ENCODE peak calls at places on chromosomes 4 and X, in six cellular contexts. H, E, B, C, P and R are unnamed samples.

GRCh38 chrX:46294234-46294633 is 251.0 kb downstream of the ZNF674 start:
- DNase-seq in H (no peak), E (no peak), B (no peak), C (no peak), P (no peak), R (no peak)

GRCh38 chr4:172758586-172759340 is 409.8 kb upstream of the GALNT7 start:
- DNase-seq in H (no peak), E (no peak), B (peak; percentile 18), C (no peak), P (no peak), R (no peak)

GRCh38 chr4:1374706-1375045 is 27.7 kb downstream of the UVSSA start:
- DNase-seq in H (no peak), E (no peak), B (no peak), C (no peak), P (no peak), R (peak; percentile 49)

GRCh38 chr4:2269618-2270163 is 7.8 kb upstream of the MXD4 start:
- DNase-seq in H (no peak), E (no peak), B (no peak), C (no peak), P (no peak), R (no peak)

GRCh38 chr4:113276448-113277158 is 227.2 kb downstream of the ANK2 start:
- DNase-seq in H (no peak), E (no peak), B (no peak), C (no peak), P (no peak), R (no peak)

GRCh38 chr4:86019906-86020305 is 339.9 kb downstream of the MAPK10 start:
- DNase-seq in H (no peak), E (no peak), B (no peak), C (no peak), P (no peak), R (no peak)

GRCh38 chrX:63275127-63275526 is 76.0 kb downstream of the SPIN4 start:
- DNase-seq in H (no peak), E (no peak), B (peak; percentile 5), C (no peak), P (no peak), R (no peak)

GRCh38 chr4:114236370-114236769 is 256.9 kb upstream of the ARSJ start:
- DNase-seq in H (no peak), E (no peak), B (no peak), C (no peak), P (no peak), R (no peak)

GRCh38 chr4:13548059-13548983 is 4.0 kb upstream of the NKX3-2 start:
- DNase-seq in H (peak; percentile 20), E (no peak), B (no peak), C (no peak), P (no peak), R (no peak)

GRCh38 chr4:143186202-143186601 is 1.5 kb downstream of the USP38 start:
- DNase-seq in H (no peak), E (no peak), B (no peak), C (no peak), P (no peak), R (no peak)

GRCh38 chrX:53481816-53482485 is 47.8 kb upstream of the HSD17B10 start:
- DNase-seq in H (peak; percentile 27), E (no peak), B (no peak), C (peak; percentile 52), P (peak; percentile 9), R (no peak)

GRCh38 chr4:184751585-184751956 is 17.7 kb upstream of the CENPU start:
- DNase-seq in H (no peak), E (no peak), B (no peak), C (no peak), P (no peak), R (no peak)

GRCh38 chr4:81599646-81600231 is 128.0 kb upstream of the RASGEF1B start:
- DNase-seq in H (no peak), E (no peak), B (no peak), C (no peak), P (no peak), R (no peak)

GRCh38 chr4:39043697-39044363 is 11.6 kb upstream of the TMEM156 start:
- DNase-seq in H (no peak), E (no peak), B (no peak), C (peak; percentile 23), P (no peak), R (no peak)

GRCh38 chr4:165058676-165059075 is 5.0 kb downstream of the TRIM75 start:
- DNase-seq in H (no peak), E (no peak), B (no peak), C (no peak), P (no peak), R (no peak)

GRCh38 chr4:7134737-7135388 is 57.5 kb upstream of the SORCS2 start:
- DNase-seq in H (no peak), E (no peak), B (peak; percentile 57), C (no peak), P (peak; percentile 22), R (no peak)

GRCh38 chr4:129063640-129064039 is 29.7 kb downstream of the SCLT1 start:
- DNase-seq in H (no peak), E (no peak), B (no peak), C (no peak), P (no peak), R (no peak)

GRCh38 chrX:148938348-148938747 is 437.9 kb downstream of the AFF2 start:
- DNase-seq in H (no peak), E (no peak), B (no peak), C (no peak), P (no peak), R (no peak)